ENCODE peak calls at places on chromosome 22, in nine cellular contexts. J is H7, K is germinal center, L is trophoblast cell, R is anterior cingulate cortex, E is T-cell, S is MV-4-11, W is left ventricle myocardium superior, C is SW 1271. Z is an unnamed sample.

GRCh38 chr22:48369789-48370507 is 1457.7 kb downstream of the BRD1 start:
- DNase-seq in K (no peak), J (peak), C (no peak), R (no peak), L (no peak), E (no peak), S (no peak), W (no peak), Z (no peak)

GRCh38 chr22:42310301-42310981 is 40.0 kb upstream of the TCF20 start:
- DNase-seq in W (no peak), K (no peak), L (peak), J (peak), S (no peak), C (no peak), R (no peak), E (no peak), Z (no peak)

GRCh38 chr22:48142388-48142787 is 1379.9 kb downstream of the TBC1D22A start:
- DNase-seq in J (no peak), E (no peak), C (no peak), R (no peak), W (no peak), K (no peak), S (no peak), L (no peak), Z (no peak)

GRCh38 chr22:36285545-36285944 is 32.6 kb downstream of the APOL1 start:
- DNase-seq in R (no peak), S (no peak), L (no peak), C (no peak), W (no peak), E (no peak), J (peak), K (no peak), Z (no peak)

GRCh38 chr22:46028069-46028991 is 51.4 kb upstream of the WNT7B start:
- DNase-seq in E (no peak), R (no peak), W (peak), K (no peak), L (no peak), S (no peak), C (no peak), J (peak), Z (no peak)

GRCh38 chr22:49855491-49855911 is 1.9 kb downstream of the ZBED4 start:
- DNase-seq in K (no peak), R (no peak), C (no peak), W (no peak), E (no peak), J (peak), S (no peak), L (no peak), Z (no peak)

GRCh38 chr22:49768511-49768910 is 59.2 kb downstream of the BRD1 start:
- DNase-seq in C (no peak), E (no peak), L (no peak), K (no peak), W (peak), J (peak), S (no peak), R (no peak), Z (no peak)

GRCh38 chr22:24427500-24428164 is at the start of gene ADORA2A:
- DNase-seq in E (peak), J (peak), R (no peak), S (peak), L (no peak), C (no peak), K (peak), W (peak), Z (no peak)

GRCh38 chr22:48845356-48845936 is 982.2 kb downstream of the BRD1 start:
- DNase-seq in J (no peak), S (no peak), K (no peak), E (no peak), W (peak), L (no peak), C (no peak), R (no peak), Z (no peak)